ENCODE peak calls at places on chromosomes 13 and 19, in seven cellular contexts. M, L, Z, G, F, S and T are unnamed samples.

GRCh38 chr19:17323973-17324327 is 10.7 kb downstream of the ANO8 start:
- DNase-seq in F (no peak), Z (no peak), S (no peak), L (no peak), M (no peak), G (no peak), T (no peak)

GRCh38 chr19:18282788-18283141 is 1.3 kb upstream of the JUND start:
- DNase-seq in S (no peak), Z (no peak), M (no peak), F (no peak), L (no peak), G (no peak), T (no peak)

GRCh38 chr13:51342706-51343105 is 3.2 kb downstream of the SERPINE3 start:
- DNase-seq in Z (no peak), M (peak), S (no peak), G (no peak), L (no peak), F (no peak), T (no peak)

GRCh38 chr13:46489586-46490023 is 63.4 kb upstream of the LRCH1 start:
- DNase-seq in G (peak), M (peak), L (no peak), Z (no peak), S (no peak), F (no peak), T (no peak)

GRCh38 chr19:44912854-44913253 is 1.6 kb upstream of the APOC1 start:
- DNase-seq in F (no peak), M (no peak), S (peak), L (no peak), G (no peak), Z (no peak), T (peak)

GRCh38 chr19:19532806-19533701 is 4.3 kb downstream of the YJEFN3 start:
- DNase-seq in S (no peak), G (no peak), L (no peak), Z (no peak), M (no peak), F (no peak), T (no peak)

GRCh38 chr13:94481966-94482365 is 2.5 kb upstream of the DCT start:
- DNase-seq in F (no peak), Z (no peak), G (no peak), S (no peak), L (peak), M (peak), T (no peak)

GRCh38 chr13:28320884-28321574 is 173.9 kb downstream of the FLT1 start:
- DNase-seq in S (no peak), G (no peak), Z (no peak), M (peak), L (no peak), F (no peak), T (no peak)

GRCh38 chr13:51034906-51035305 is 76.2 kb downstream of the C13orf42 start:
- DNase-seq in F (peak), L (no peak), S (no peak), M (no peak), Z (no peak), G (no peak), T (no peak)

GRCh38 chr19:9796113-9796773 is 22.6 kb downstream of the FBXL12 start:
- DNase-seq in S (peak), M (peak), L (peak), F (peak), Z (peak), G (peak), T (peak)

GRCh38 chr13:32298695-32299094 is 16.5 kb downstream of the ZAR1L start:
- DNase-seq in L (no peak), M (no peak), F (no peak), G (no peak), S (no peak), Z (no peak), T (no peak)

GRCh38 chr19:45814166-45814780 is 835 bp downstream of the RSPH6A start:
- DNase-seq in M (no peak), Z (no peak), L (no peak), S (no peak), G (no peak), F (no peak), T (no peak)